ENCODE peak calls at places on chromosomes 7 and 10, in four cellular contexts. F is HEK293T, A is GM12878, W is HepG2. D is an unnamed sample.

GRCh38 chr7:94374231-94374630 is 20.5 kb upstream of the COL1A2 start:
- DNase-seq in A (no peak), F (peak; percentile 10), W (no peak), D (no peak)

GRCh38 chr10:11437391-11438241 is 173.8 kb downstream of the USP6NL start:
- DNase-seq in F (no peak), W (no peak), A (no peak), D (no peak)

GRCh38 chr7:130401101-130401500 is 20.8 kb downstream of the CPA1 start:
- DNase-seq in F (no peak), A (no peak), W (no peak), D (no peak)

GRCh38 chr7:144784943-144785342 is 50.9 kb downstream of the TPK1 start:
- DNase-seq in F (no peak), A (no peak), W (no peak), D (no peak)

GRCh38 chr7:602341-603141 is 82.9 kb upstream of the PDGFA start:
- DNase-seq in W (peak; percentile 18), F (no peak), A (no peak), D (peak; percentile 87)

GRCh38 chr7:80529362-80529761 is 17.5 kb upstream of the GNAT3 start:
- DNase-seq in F (no peak), W (no peak), A (no peak), D (no peak)

GRCh38 chr10:51063659-51064535 is 10.4 kb upstream of the PRKG1 start:
- DNase-seq in W (peak; percentile 7), F (no peak), A (no peak), D (no peak)

GRCh38 chr7:81767883-81768282 is 2.0 kb downstream of the HGF start:
- DNase-seq in F (no peak), A (no peak), W (no peak), D (no peak)

GRCh38 chr7:51366930-51367613 is 50.5 kb upstream of the COBL start:
- DNase-seq in W (peak; percentile 43), A (no peak), F (peak; percentile 80), D (peak; percentile 78)

GRCh38 chr10:78894841-78895195 is 173.9 kb upstream of the ZMIZ1 start:
- DNase-seq in A (no peak), W (peak; percentile 55), F (no peak), D (no peak)

GRCh38 chr10:32054087-32054486 is 2.1 kb downstream of the KIF5B start:
- DNase-seq in A (no peak), W (peak; percentile 46), F (peak; percentile 8), D (no peak)

GRCh38 chr10:88651131-88651541 is 13.1 kb upstream of the LIPF start:
- DNase-seq in F (no peak), W (no peak), A (no peak), D (no peak)

GRCh38 chr10:132422169-132422691 is 25.2 kb downstream of the PWWP2B start:
- DNase-seq in W (no peak), F (no peak), A (no peak), D (no peak)

GRCh38 chr10:70266056-70266455 is 17.7 kb downstream of the NPFFR1 start:
- DNase-seq in W (no peak), F (no peak), A (no peak), D (no peak)

GRCh38 chr7:128359939-128360338 is 1.6 kb downstream of the PRRT4 start:
- DNase-seq in A (no peak), W (no peak), F (no peak), D (no peak)

GRCh38 chr7:41891967-41892755 is 189.3 kb upstream of the INHBA start:
- DNase-seq in W (no peak), F (peak; percentile 37), A (no peak), D (peak; percentile 14)

GRCh38 chr10:4581929-4582328 is 244.1 kb upstream of the AKR1E2 start:
- DNase-seq in A (no peak), W (no peak), F (no peak), D (no peak)

GRCh38 chr10:32049113-32049512 is 7.1 kb downstream of the KIF5B start:
- DNase-seq in F (no peak), A (no peak), W (no peak), D (no peak)

GRCh38 chr10:48604408-48605263 is at the start of gene ARHGAP22:
- DNase-seq in A (no peak), F (peak; percentile 66), W (no peak), D (peak; percentile 91)

GRCh38 chr7:12670759-12671545 is 16.5 kb upstream of the ARL4A start:
- DNase-seq in W (no peak), A (no peak), F (no peak), D (no peak)

GRCh38 chr7:13912740-13913320 is 76.6 kb downstream of the ETV1 start:
- DNase-seq in W (no peak), F (no peak), A (no peak), D (no peak)

GRCh38 chr10:59177031-59177861 is 803 bp downstream of the PHYHIPL start:
- DNase-seq in A (no peak), F (peak; percentile 15), W (peak; percentile 80), D (no peak)

GRCh38 chr10:46558411-46559185 is 2.1 kb upstream of the GPRIN2 start:
- DNase-seq in A (no peak), W (peak; percentile 40), F (no peak), D (no peak)

GRCh38 chr10:13180788-13181187 is 19.4 kb downstream of the MCM10 start:
- DNase-seq in A (peak; percentile 21), W (no peak), F (no peak), D (no peak)

GRCh38 chr7:95420996-95421846 is 13.6 kb downstream of the PON2 start:
- DNase-seq in W (no peak), F (no peak), A (no peak), D (no peak)

GRCh38 chr7:11648104-11648503 is 183.9 kb downstream of the THSD7A start:
- DNase-seq in F (no peak), W (no peak), A (no peak), D (no peak)

GRCh38 chr7:87218941-87219544 is 489 bp downstream of the TMEM243 start:
- DNase-seq in F (peak; percentile 45), A (no peak), W (peak; percentile 28), D (peak; percentile 35)

GRCh38 chr10:34814228-34815173 is 595 bp downstream of the PARD3 start:
- DNase-seq in W (peak; percentile 51), F (peak; percentile 35), A (no peak), D (peak; percentile 66)

GRCh38 chr10:24953350-24954074 is 1.1 kb upstream of the PRTFDC1 start:
- DNase-seq in A (no peak), F (no peak), W (no peak), D (peak; percentile 44)

GRCh38 chr7:107467972-107468371 is 1.9 kb upstream of the GPR22 start:
- DNase-seq in F (no peak), A (no peak), W (no peak), D (no peak)

GRCh38 chr10:14584643-14585042 is 190.1 kb downstream of the FAM107B start:
- DNase-seq in A (no peak), F (no peak), W (no peak), D (no peak)

GRCh38 chr10:14585287-14586193 is 189.2 kb downstream of the FAM107B start:
- DNase-seq in F (no peak), W (peak; percentile 35), A (no peak), D (no peak)

GRCh38 chr10:14586901-14587300 is 187.8 kb downstream of the FAM107B start:
- DNase-seq in F (no peak), A (no peak), W (no peak), D (no peak)

GRCh38 chr10:14587540-14588083 is 187.1 kb downstream of the FAM107B start:
- DNase-seq in F (no peak), A (no peak), W (no peak), D (no peak)

DNA sequence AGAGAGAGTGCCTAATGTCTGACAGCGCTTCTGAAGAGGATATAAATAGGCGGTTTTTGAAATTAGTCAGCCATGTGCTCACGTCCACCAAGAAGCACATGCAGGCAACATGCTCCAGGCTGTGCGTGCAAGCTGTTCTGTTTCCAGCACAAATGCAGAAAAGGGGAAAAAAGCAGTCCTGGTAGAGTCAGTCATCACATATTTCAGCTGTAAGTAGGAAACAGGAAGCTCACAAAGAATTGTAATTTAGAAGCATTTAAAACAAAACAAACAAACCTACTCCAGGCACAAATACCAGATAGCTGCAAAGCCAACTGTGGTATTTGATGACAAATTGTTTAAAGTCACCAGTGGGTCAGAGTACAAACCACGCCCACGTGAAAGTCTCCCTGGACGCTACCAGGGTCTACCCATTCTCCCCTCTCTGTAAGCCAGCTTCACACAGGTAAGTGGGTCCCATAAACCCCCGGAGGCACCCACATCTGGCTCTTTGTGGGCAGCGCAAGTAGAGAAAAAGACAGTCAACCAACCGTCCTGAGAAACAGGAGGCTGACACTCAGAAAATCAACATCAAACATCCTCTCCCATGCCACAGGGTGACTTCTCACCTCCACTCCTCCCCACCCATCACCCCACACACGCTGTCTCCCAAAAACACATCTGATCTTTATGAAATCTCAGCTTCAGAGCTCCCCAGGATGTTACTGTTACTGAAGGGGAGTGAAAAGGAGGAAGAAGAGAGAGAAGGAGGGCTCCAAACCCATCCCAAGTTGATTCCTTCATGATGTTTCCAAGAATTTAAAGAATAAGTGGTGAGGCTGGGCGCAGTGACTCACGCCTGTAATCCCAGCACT is 186.4 kb downstream of the FAM107B start:
- DNase-seq in W (peak; percentile 84), F (no peak), A (no peak), D (no peak)
- TF ChIP-seq TARDBP in W (no peak), F (no peak), A (no peak), D (no peak)

GRCh38 chr10:99431190-99431549 is 746 bp upstream of the GOT1 start:
- DNase-seq in A (no peak), W (no peak), F (no peak), D (peak; percentile 69)
- TF ChIP-seq TARDBP in A (no peak), W (peak; percentile 22), F (no peak), D (no peak)

GRCh38 chr7:28231181-28231580 is 50.6 kb upstream of the JAZF1 start:
- DNase-seq in W (no peak), A (no peak), F (no peak), D (no peak)
- TF ChIP-seq TARDBP in W (no peak), A (no peak), F (no peak), D (no peak)

DNA sequence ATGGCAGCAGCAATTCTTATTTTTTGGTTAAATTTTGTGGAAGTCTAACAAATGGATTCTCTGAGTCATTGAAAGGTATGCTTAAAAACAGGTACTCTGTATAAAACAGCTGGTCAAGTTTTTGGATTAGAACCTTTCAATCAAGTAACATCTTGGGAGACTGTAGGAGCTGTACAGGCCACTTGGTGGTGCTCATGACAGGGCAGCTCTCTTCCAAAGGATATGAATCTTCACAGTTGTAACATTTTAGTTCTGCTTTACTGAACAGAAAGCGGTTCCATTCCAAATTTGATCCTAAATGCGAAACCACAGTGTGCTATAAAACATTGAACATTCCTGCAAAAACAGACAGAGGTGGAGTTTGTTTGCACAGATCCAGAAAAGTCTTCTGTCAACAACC is 44.5 kb upstream of the AGR3 start:
- DNase-seq in W (peak; percentile 28), A (no peak), F (peak; percentile 30), D (no peak)
- TF ChIP-seq TARDBP in W (no peak), A (no peak), F (no peak), D (no peak)

DNA sequence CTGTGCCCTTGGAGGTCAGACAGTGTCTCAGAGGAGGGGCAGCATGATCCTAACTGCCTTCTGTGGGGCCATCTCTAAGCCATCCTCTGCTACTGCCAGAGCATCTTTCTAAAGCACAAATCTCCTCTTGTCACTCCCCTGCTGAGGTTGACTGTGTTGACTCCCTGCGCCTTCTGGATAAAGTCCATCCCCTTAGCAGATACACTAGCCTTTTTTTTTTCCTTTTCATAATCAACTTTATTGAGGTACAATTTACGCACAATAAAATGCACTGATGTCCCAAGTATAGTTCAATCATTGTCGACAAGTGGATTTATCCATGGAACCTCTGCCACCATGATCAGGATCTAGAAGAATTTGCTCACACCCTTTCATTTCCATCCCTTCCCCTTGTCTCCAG is 150.1 kb downstream of the SPAG6 start:
- DNase-seq in A (no peak), W (no peak), F (no peak), D (no peak)
- TF ChIP-seq TARDBP in A (no peak), W (no peak), F (no peak), D (no peak)